ENCODE peak calls at places on chromosomes 5 and 9, in eight cellular contexts. X, C, F, Z, A, J, I and K are unnamed samples.

GRCh38 chr5:9482381-9482780 is 63.5 kb downstream of the SEMA5A start:
- DNase-seq in C (no peak), F (no peak), A (no peak), X (no peak), J (no peak), Z (no peak), I (no peak), K (no peak)

GRCh38 chr9:112881366-112881765 is 9.3 kb downstream of the SLC46A2 start:
- DNase-seq in F (peak; percentile 87), C (no peak), J (peak; percentile 72), A (no peak), X (no peak), I (no peak), Z (no peak), K (no peak)

GRCh38 chr5:77876862-77877502 is 100.8 kb upstream of the TBCA start:
- DNase-seq in X (no peak), I (no peak), A (no peak), F (no peak), Z (no peak), J (no peak), C (no peak), K (no peak)

GRCh38 chr5:100828071-100828689 is 74.9 kb downstream of the ST8SIA4 start:
- DNase-seq in J (no peak), A (no peak), Z (no peak), F (no peak), X (no peak), C (no peak), I (peak; percentile 66), K (no peak)

GRCh38 chr9:113675475-113675941 is 200.6 kb upstream of the ZNF618 start:
- DNase-seq in A (peak; percentile 27), F (peak; percentile 61), C (peak; percentile 97), Z (peak; percentile 66), I (no peak), X (peak; percentile 99), J (peak; percentile 99), K (no peak)

GRCh38 chr9:114364528-114365041 is 23.2 kb downstream of the AKNA start:
- DNase-seq in F (no peak), X (no peak), Z (no peak), C (no peak), J (no peak), A (no peak), I (peak; percentile 60), K (peak; percentile 92)

GRCh38 chr5:167720676-167721260 is 570.7 kb upstream of the WWC1 start:
- DNase-seq in Z (no peak), X (peak; percentile 75), J (peak; percentile 20), I (no peak), F (no peak), A (no peak), C (peak; percentile 58), K (no peak)

GRCh38 chr5:129172561-129172960 is 78.0 kb downstream of the ISOC1 start:
- DNase-seq in X (no peak), Z (no peak), C (peak; percentile 2), F (peak; percentile 33), I (no peak), J (no peak), A (no peak), K (no peak)

GRCh38 chr5:149450199-149450598 is 71.1 kb upstream of the IL17B start:
- DNase-seq in F (no peak), Z (peak; percentile 83), J (peak; percentile 54), I (no peak), X (no peak), A (no peak), C (peak; percentile 62), K (no peak)

GRCh38 chr5:179120421-179120861 is 60.3 kb downstream of the ZNF354C start:
- DNase-seq in A (no peak), F (no peak), C (no peak), X (no peak), J (no peak), Z (no peak), I (no peak), K (no peak)

GRCh38 chr5:31194892-31195291 is 1.4 kb downstream of the CDH6 start:
- DNase-seq in C (no peak), J (peak; percentile 16), I (no peak), F (peak; percentile 40), X (no peak), Z (no peak), A (no peak), K (no peak)

GRCh38 chr5:134145061-134145757 is 30.7 kb downstream of the TCF7 start:
- DNase-seq in Z (no peak), F (no peak), A (no peak), C (no peak), J (no peak), X (no peak), I (no peak), K (no peak)

GRCh38 chr9:69066955-69067354 is 31.4 kb downstream of the FXN start:
- DNase-seq in A (no peak), J (no peak), F (no peak), I (no peak), C (no peak), X (no peak), Z (no peak), K (no peak)

GRCh38 chr5:75236322-75237316 is at the start of gene ANKRD31:
- DNase-seq in I (peak; percentile 90), A (peak; percentile 92), C (peak; percentile 81), Z (peak; percentile 89), X (peak; percentile 18), F (peak; percentile 80), J (peak; percentile 40), K (no peak)

GRCh38 chr5:52989781-52990530 is 804 bp downstream of the ITGA2 start:
- DNase-seq in Z (peak; percentile 33), I (peak; percentile 19), X (no peak), C (peak; percentile 35), A (no peak), F (peak; percentile 56), J (peak; percentile 47), K (no peak)

GRCh38 chr9:14316574-14317304 is 2.8 kb upstream of the NFIB start:
- DNase-seq in Z (no peak), C (no peak), F (no peak), I (no peak), J (no peak), A (no peak), X (no peak), K (no peak)

GRCh38 chr9:71758785-71759184 is 9.5 kb downstream of the CEMIP2 start:
- DNase-seq in A (peak; percentile 27), J (no peak), X (no peak), Z (no peak), F (peak; percentile 80), I (no peak), C (no peak), K (peak; percentile 61)

GRCh38 chr9:129287595-129288305 is 109.7 kb upstream of the IER5L start:
- DNase-seq in C (no peak), Z (no peak), X (no peak), A (no peak), I (no peak), F (no peak), J (no peak), K (no peak)

GRCh38 chr5:39948867-39949468 is 524.2 kb upstream of the DAB2 start:
- DNase-seq in Z (no peak), X (no peak), F (peak; percentile 81), J (peak; percentile 71), C (peak; percentile 34), I (peak; percentile 6), A (peak; percentile 42), K (peak; percentile 22)

GRCh38 chr9:34171753-34172535 is 6.9 kb upstream of the UBAP1 start:
- DNase-seq in A (no peak), J (no peak), I (peak; percentile 51), X (no peak), F (no peak), C (no peak), Z (no peak), K (no peak)

GRCh38 chr5:149549461-149550266 is 1.6 kb downstream of the CSNK1A1 start:
- DNase-seq in J (peak; percentile 47), X (no peak), F (peak; percentile 81), A (peak; percentile 46), C (peak; percentile 35), I (peak; percentile 47), Z (no peak), K (no peak)

GRCh38 chr5:36692791-36693763 is 86.7 kb downstream of the SLC1A3 start:
- DNase-seq in Z (peak; percentile 79), F (peak; percentile 77), I (peak; percentile 73), X (no peak), A (peak; percentile 74), C (peak; percentile 73), J (peak; percentile 66), K (no peak)

GRCh38 chr9:84357235-84357634 is 16.7 kb upstream of the SLC28A3 start:
- DNase-seq in F (peak; percentile 53), X (no peak), C (no peak), J (peak; percentile 34), I (no peak), Z (no peak), A (no peak), K (peak; percentile 26)